ENCODE peak calls at places on chromosomes 7 and 10, in seven cellular contexts. One of them, this sample, is unnamed.

GRCh38 chr7:90246184-90246583 is 1.2 kb downstream of the CFAP69 start:
- DNase-seq in H1: peak
- DNase-seq in SK-N-SH: no peak
- DNase-seq in GM12878: no peak
- DNase-seq in Panc1: no peak
- DNase-seq in HepG2: no peak
- DNase-seq in HCT116: no peak
- DNase-seq in this sample: no peak

GRCh38 chr7:25926891-25927625 is 224.9 kb upstream of the NFE2L3 start:
- DNase-seq in HepG2: no peak
- DNase-seq in H1: no peak
- DNase-seq in GM12878: no peak
- DNase-seq in HCT116: no peak
- DNase-seq in SK-N-SH: no peak
- DNase-seq in Panc1: no peak
- DNase-seq in this sample: peak

GRCh38 chr10:80324086-80324485 is 32.5 kb downstream of the DYDC1 start:
- DNase-seq in Panc1: no peak
- DNase-seq in H1: no peak
- DNase-seq in SK-N-SH: no peak
- DNase-seq in GM12878: no peak
- DNase-seq in HepG2: no peak
- DNase-seq in HCT116: no peak
- DNase-seq in this sample: no peak

GRCh38 chr10:72087392-72087968 is 871 bp downstream of the SPOCK2 start:
- DNase-seq in Panc1: no peak
- DNase-seq in SK-N-SH: peak
- DNase-seq in H1: peak
- DNase-seq in GM12878: no peak
- DNase-seq in HCT116: no peak
- DNase-seq in HepG2: no peak
- DNase-seq in this sample: no peak

GRCh38 chr10:74917481-74918077 is 91.2 kb downstream of the KAT6B start:
- DNase-seq in HepG2: peak
- DNase-seq in Panc1: no peak
- DNase-seq in SK-N-SH: no peak
- DNase-seq in H1: no peak
- DNase-seq in GM12878: no peak
- DNase-seq in HCT116: peak
- DNase-seq in this sample: no peak

GRCh38 chr7:35331730-35332678 is 78.1 kb upstream of the TBX20 start:
- DNase-seq in SK-N-SH: no peak
- DNase-seq in GM12878: no peak
- DNase-seq in HCT116: no peak
- DNase-seq in HepG2: no peak
- DNase-seq in H1: no peak
- DNase-seq in Panc1: no peak
- DNase-seq in this sample: no peak

GRCh38 chr7:5657901-5658300 is 123.6 kb downstream of the RNF216 start:
- DNase-seq in GM12878: no peak
- DNase-seq in HCT116: no peak
- DNase-seq in SK-N-SH: no peak
- DNase-seq in HepG2: no peak
- DNase-seq in H1: no peak
- DNase-seq in Panc1: no peak
- DNase-seq in this sample: no peak

GRCh38 chr7:125316451-125316850 is 386.8 kb upstream of the POT1 start:
- DNase-seq in SK-N-SH: peak
- DNase-seq in Panc1: peak
- DNase-seq in HCT116: peak
- DNase-seq in GM12878: no peak
- DNase-seq in H1: peak
- DNase-seq in HepG2: peak
- DNase-seq in this sample: no peak

GRCh38 chr7:3260425-3260762 is 40.7 kb upstream of the SDK1 start:
- DNase-seq in H1: no peak
- DNase-seq in HepG2: no peak
- DNase-seq in SK-N-SH: no peak
- DNase-seq in HCT116: no peak
- DNase-seq in GM12878: no peak
- DNase-seq in Panc1: no peak
- DNase-seq in this sample: no peak

GRCh38 chr10:126314848-126315247 is 73.4 kb downstream of the ADAM12 start:
- DNase-seq in SK-N-SH: no peak
- DNase-seq in HCT116: no peak
- DNase-seq in HepG2: no peak
- DNase-seq in H1: no peak
- DNase-seq in Panc1: no peak
- DNase-seq in GM12878: no peak
- DNase-seq in this sample: no peak

GRCh38 chr7:80439894-80440811 is 71.7 kb downstream of the GNAT3 start:
- DNase-seq in GM12878: no peak
- DNase-seq in SK-N-SH: peak
- DNase-seq in HCT116: no peak
- DNase-seq in HepG2: no peak
- DNase-seq in H1: no peak
- DNase-seq in Panc1: no peak
- DNase-seq in this sample: no peak

GRCh38 chr10:18179901-18180300 is 39.7 kb downstream of the CACNB2 start:
- DNase-seq in H1: no peak
- DNase-seq in SK-N-SH: no peak
- DNase-seq in GM12878: no peak
- DNase-seq in HepG2: no peak
- DNase-seq in HCT116: no peak
- DNase-seq in Panc1: no peak
- DNase-seq in this sample: no peak

GRCh38 chr7:17123020-17123419 is 175.4 kb upstream of the AHR start:
- DNase-seq in GM12878: peak
- DNase-seq in HepG2: no peak
- DNase-seq in H1: no peak
- DNase-seq in Panc1: no peak
- DNase-seq in SK-N-SH: no peak
- DNase-seq in HCT116: no peak
- DNase-seq in this sample: no peak

GRCh38 chr10:88557659-88558058 is 25.5 kb downstream of the RNLS start:
- DNase-seq in GM12878: no peak
- DNase-seq in Panc1: no peak
- DNase-seq in SK-N-SH: no peak
- DNase-seq in HCT116: no peak
- DNase-seq in HepG2: no peak
- DNase-seq in H1: no peak
- DNase-seq in this sample: no peak

DNA sequence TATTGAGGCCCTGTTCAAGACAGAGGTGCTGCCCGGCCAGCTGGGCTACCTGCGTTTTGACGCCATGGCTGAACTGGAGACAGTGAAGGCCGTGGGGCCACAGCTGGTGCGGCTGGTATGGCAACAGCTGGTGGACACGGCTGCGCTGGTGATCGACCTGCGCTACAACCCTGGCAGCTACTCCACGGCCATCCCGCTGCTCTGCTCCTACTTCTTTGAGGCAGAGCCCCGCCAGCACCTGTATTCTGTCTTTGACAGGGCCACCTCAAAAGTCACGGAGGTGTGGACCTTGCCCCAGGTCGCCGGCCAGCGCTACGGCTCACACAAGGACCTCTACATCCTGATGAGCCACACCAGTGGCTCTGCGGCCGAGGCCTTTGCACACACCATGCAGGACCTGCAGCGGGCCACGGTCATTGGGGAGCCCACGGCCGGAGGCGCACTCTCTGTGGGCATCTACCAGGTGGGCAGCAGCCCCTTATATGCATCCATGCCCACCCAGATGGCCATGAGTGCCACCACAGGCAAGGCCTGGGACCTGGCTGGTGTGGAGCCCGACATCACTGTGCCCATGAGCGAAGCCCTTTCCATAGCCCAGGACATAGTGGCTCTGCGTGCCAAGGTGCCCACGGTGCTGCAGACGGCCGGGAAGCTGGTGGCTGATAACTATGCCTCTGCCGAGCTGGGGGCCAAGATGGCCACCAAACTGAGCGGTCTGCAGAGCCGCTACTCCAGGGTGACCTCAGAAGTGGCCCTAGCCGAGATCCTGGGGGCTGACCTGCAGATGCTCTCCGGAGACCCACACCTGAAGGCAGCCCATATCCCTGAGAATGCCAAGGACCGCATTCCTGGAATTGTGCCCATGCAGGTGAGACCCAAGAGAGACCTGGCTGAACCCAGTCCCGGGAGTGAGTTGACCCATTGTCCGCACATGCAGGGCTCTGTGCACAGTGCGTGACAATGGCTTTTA is 2.8 kb downstream of the RBP3 start:
- DNase-seq in HCT116: no peak
- DNase-seq in Panc1: no peak
- DNase-seq in GM12878: no peak
- DNase-seq in SK-N-SH: no peak
- DNase-seq in H1: no peak
- DNase-seq in HepG2: no peak
- DNase-seq in this sample: no peak
- TF ChIP-seq SIN3A in HCT116: no peak
- TF ChIP-seq SIN3A in Panc1: no peak
- TF ChIP-seq SIN3A in GM12878: no peak
- TF ChIP-seq SIN3A in SK-N-SH: no peak
- TF ChIP-seq SIN3A in H1: no peak
- TF ChIP-seq SIN3A in HepG2: no peak
- TF ChIP-seq SIN3A in this sample: no peak

DNA sequence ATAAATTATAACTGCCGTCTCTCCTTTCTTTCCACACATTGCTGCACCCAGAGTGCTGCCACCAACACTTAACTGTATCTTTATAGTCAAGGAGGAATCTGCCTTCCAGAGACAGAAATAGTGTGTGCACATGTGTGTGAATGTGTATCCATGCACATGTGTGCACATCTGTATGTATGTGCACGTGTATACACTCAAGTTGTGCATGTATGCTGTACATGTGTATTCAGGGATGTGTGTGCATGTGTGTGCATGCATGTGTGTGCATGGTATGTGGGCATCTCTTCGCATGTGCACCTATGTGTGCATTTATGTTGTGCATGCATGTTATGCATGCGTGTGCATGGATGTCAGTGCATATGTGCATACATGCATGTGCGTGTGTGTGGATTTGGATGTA is 253.3 kb downstream of the KLF6 start:
- DNase-seq in GM12878: no peak
- DNase-seq in SK-N-SH: no peak
- DNase-seq in H1: no peak
- DNase-seq in Panc1: no peak
- DNase-seq in HCT116: no peak
- DNase-seq in HepG2: no peak
- DNase-seq in this sample: no peak
- H3K4me3 ChIP-seq in GM12878: no peak
- H3K4me3 ChIP-seq in SK-N-SH: no peak
- H3K4me3 ChIP-seq in H1: no peak
- H3K4me3 ChIP-seq in Panc1: no peak
- H3K4me3 ChIP-seq in HCT116: no peak
- H3K4me3 ChIP-seq in HepG2: no peak
- H3K4me3 ChIP-seq in this sample: no peak

DNA sequence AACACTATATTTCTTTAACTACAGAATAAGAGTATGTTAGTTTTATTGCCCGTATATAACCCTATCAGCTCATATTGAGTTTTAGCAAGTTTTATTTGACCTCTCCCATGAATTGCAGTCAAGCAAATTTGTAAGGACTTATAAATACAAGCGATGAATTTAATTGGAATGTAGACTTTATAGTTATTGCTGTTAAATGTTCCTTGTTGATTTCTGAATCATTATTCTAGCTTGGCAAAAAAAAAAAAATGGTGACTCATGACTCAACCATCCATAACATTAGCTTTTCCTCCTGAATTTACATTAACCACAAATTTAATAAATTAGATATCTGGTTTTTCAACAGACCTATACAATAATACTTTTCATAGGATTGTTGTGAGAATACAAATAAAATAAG is 334.0 kb upstream of the LRRTM3 start:
- DNase-seq in HCT116: no peak
- DNase-seq in H1: no peak
- DNase-seq in GM12878: no peak
- DNase-seq in Panc1: no peak
- DNase-seq in SK-N-SH: no peak
- DNase-seq in HepG2: no peak
- DNase-seq in this sample: no peak
- TF ChIP-seq SIN3A in HCT116: no peak
- TF ChIP-seq SIN3A in H1: no peak
- TF ChIP-seq SIN3A in GM12878: no peak
- TF ChIP-seq SIN3A in Panc1: no peak
- TF ChIP-seq SIN3A in SK-N-SH: no peak
- TF ChIP-seq SIN3A in HepG2: no peak
- TF ChIP-seq SIN3A in this sample: no peak

GRCh38 chr10:25824050-25824449 is 110.0 kb upstream of the MYO3A start:
- DNase-seq in Panc1: no peak
- DNase-seq in SK-N-SH: no peak
- DNase-seq in GM12878: no peak
- DNase-seq in H1: no peak
- DNase-seq in HepG2: no peak
- DNase-seq in HCT116: no peak
- DNase-seq in this sample: no peak

GRCh38 chr10:25815999-25816768 is 117.8 kb upstream of the MYO3A start:
- DNase-seq in HepG2: no peak
- DNase-seq in GM12878: no peak
- DNase-seq in HCT116: no peak
- DNase-seq in SK-N-SH: no peak
- DNase-seq in Panc1: no peak
- DNase-seq in H1: no peak
- DNase-seq in this sample: no peak

GRCh38 chr10:25815236-25815635 is 118.8 kb upstream of the MYO3A start:
- DNase-seq in Panc1: no peak
- DNase-seq in HCT116: no peak
- DNase-seq in H1: no peak
- DNase-seq in GM12878: no peak
- DNase-seq in HepG2: no peak
- DNase-seq in SK-N-SH: no peak
- DNase-seq in this sample: no peak

GRCh38 chr10:25818751-25819150 is 115.3 kb upstream of the MYO3A start:
- DNase-seq in Panc1: no peak
- DNase-seq in GM12878: no peak
- DNase-seq in HCT116: no peak
- DNase-seq in HepG2: no peak
- DNase-seq in SK-N-SH: no peak
- DNase-seq in H1: peak
- DNase-seq in this sample: no peak

DNA sequence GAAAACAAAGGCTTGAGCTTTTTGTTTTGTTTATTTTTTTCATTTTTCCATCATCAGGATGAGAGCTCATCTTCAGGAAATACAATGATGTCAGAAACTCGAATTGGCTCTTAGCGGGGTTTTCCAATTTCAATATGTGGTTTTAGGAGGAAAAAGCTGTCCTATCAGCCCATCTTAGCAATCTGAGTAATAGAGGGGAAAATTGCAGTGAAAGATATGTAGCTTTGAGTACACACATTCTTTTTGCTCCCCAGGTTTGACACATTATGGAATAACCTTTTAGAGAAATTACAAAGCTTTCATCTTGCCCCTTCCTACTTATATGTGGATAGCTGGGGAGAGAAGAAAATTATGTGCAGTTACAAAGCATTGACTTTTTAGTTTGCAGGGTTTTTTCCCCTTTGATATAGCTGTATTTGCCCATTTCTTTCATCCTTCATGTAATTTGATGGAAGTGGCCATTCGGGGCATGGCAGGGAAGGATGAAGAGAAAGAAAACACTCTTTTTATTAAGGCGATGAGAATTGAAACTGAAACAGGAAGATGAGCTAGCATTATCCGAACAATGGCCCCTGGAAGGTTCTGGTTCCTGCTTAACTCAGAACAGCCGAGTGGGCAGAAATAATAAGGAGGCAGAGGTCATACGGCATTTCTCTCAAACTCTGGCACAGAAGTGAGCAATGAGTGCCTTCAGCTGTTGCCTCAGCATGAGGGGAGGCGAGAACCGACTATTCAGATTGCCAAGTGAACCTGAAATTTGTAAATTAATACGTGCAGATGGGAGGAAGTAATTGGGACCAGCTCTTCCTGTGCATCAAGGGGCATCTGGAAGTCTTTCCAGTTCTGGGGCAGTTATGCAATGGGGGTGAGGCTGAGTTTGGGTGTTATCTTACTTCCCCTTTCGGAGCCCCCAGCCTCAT is 113.3 kb upstream of the MYO3A start:
- DNase-seq in SK-N-SH: no peak
- DNase-seq in H1: no peak
- DNase-seq in HCT116: no peak
- DNase-seq in HepG2: no peak
- DNase-seq in GM12878: no peak
- DNase-seq in Panc1: no peak
- DNase-seq in this sample: no peak
- H3K4me3 ChIP-seq in SK-N-SH: no peak
- H3K4me3 ChIP-seq in H1: no peak
- H3K4me3 ChIP-seq in HCT116: no peak
- H3K4me3 ChIP-seq in HepG2: no peak
- H3K4me3 ChIP-seq in GM12878: no peak
- H3K4me3 ChIP-seq in Panc1: no peak
- H3K4me3 ChIP-seq in this sample: no peak

This sample was measured in K562.